ENCODE peak calls at places on chromosomes 6 and 20, in seven cellular contexts. E, X, B, G, H, Q and K are unnamed samples.

GRCh38 chr6:167827588-167828324 is 1.0 kb downstream of the AFDN start:
- DNase-seq in X (no peak), E (peak), G (no peak), Q (peak), B (peak), H (peak), K (peak)

GRCh38 chr6:155495011-155495768 is 39.6 kb upstream of the NOX3 start:
- DNase-seq in X (no peak), B (no peak), Q (peak), E (peak), H (peak), G (peak), K (no peak)

GRCh38 chr6:111187874-111188273 is 100.6 kb downstream of the SLC16A10 start:
- DNase-seq in H (no peak), Q (no peak), E (no peak), G (no peak), X (no peak), B (no peak), K (no peak)

GRCh38 chr6:142331075-142331551 is 29.3 kb downstream of the ADGRG6 start:
- DNase-seq in X (no peak), H (no peak), B (no peak), Q (no peak), G (peak), E (no peak), K (no peak)

GRCh38 chr6:113630365-113630737 is 226.8 kb upstream of the MARCKS start:
- DNase-seq in Q (no peak), G (peak), E (no peak), B (no peak), H (no peak), X (no peak), K (no peak)

GRCh38 chr20:62618622-62619529 is 23.4 kb upstream of the SLCO4A1 start:
- DNase-seq in X (peak), B (no peak), G (no peak), E (no peak), Q (no peak), H (no peak), K (no peak)

GRCh38 chr6:134247854-134248580 is 69.9 kb downstream of the SGK1 start:
- DNase-seq in B (no peak), H (no peak), Q (no peak), E (no peak), G (no peak), X (no peak), K (no peak)

GRCh38 chr6:14079433-14079832 is 38.1 kb upstream of the CD83 start:
- DNase-seq in X (no peak), Q (peak), B (no peak), H (peak), G (peak), E (no peak), K (peak)

GRCh38 chr6:57434944-57435343 is 117.5 kb downstream of the PRIM2 start:
- DNase-seq in E (no peak), G (no peak), B (no peak), X (no peak), Q (no peak), H (peak), K (no peak)

GRCh38 chr6:167102318-167102717 is 20.6 kb upstream of the CCR6 start:
- DNase-seq in Q (no peak), H (no peak), X (no peak), E (no peak), G (no peak), B (no peak), K (no peak)

GRCh38 chr6:19477563-19477962 is 359.6 kb upstream of the ID4 start:
- DNase-seq in B (no peak), G (no peak), Q (no peak), X (no peak), H (peak), E (no peak), K (no peak)

GRCh38 chr6:107713214-107713962 is 110.7 kb downstream of the SCML4 start:
- DNase-seq in G (no peak), E (no peak), H (no peak), Q (no peak), X (no peak), B (no peak), K (no peak)

GRCh38 chr6:143674466-143675114 is 3.2 kb upstream of the PHACTR2 start:
- DNase-seq in Q (no peak), G (no peak), H (no peak), B (no peak), E (no peak), X (no peak), K (no peak)

GRCh38 chr6:116326392-116326717 is 44.4 kb upstream of the DSE start:
- DNase-seq in E (no peak), B (no peak), H (no peak), X (no peak), Q (no peak), G (no peak), K (no peak)

GRCh38 chr6:106133040-106133439 is 46.9 kb downstream of the PRDM1 start:
- DNase-seq in H (no peak), E (no peak), Q (no peak), X (no peak), G (no peak), B (no peak), K (no peak)

GRCh38 chr6:95923518-95923917 is 92.3 kb upstream of the FUT9 start:
- DNase-seq in B (no peak), Q (peak), E (no peak), H (peak), X (no peak), G (no peak), K (peak)

GRCh38 chr20:5991623-5992441 is 41.4 kb downstream of the MCM8 start:
- DNase-seq in H (peak), X (no peak), Q (no peak), E (no peak), G (peak), B (no peak), K (no peak)

GRCh38 chr20:47318027-47318595 is 38.4 kb downstream of the ZMYND8 start:
- DNase-seq in Q (no peak), H (peak), X (peak), E (no peak), B (no peak), G (peak), K (peak)

GRCh38 chr6:35203680-35204079 is 10.1 kb upstream of the SCUBE3 start:
- DNase-seq in H (peak), E (no peak), X (no peak), Q (no peak), G (no peak), B (no peak), K (no peak)

GRCh38 chr20:22499475-22500174 is 84.7 kb downstream of the FOXA2 start:
- DNase-seq in H (no peak), B (no peak), G (no peak), E (no peak), Q (peak), X (no peak), K (no peak)

GRCh38 chr20:39013662-39014109 is 51.5 kb downstream of the DHX35 start:
- DNase-seq in X (no peak), B (no peak), H (no peak), Q (no peak), G (no peak), E (no peak), K (no peak)

GRCh38 chr20:60749804-60750602 is 502.1 kb upstream of the CDH4 start:
- DNase-seq in G (no peak), Q (no peak), X (no peak), H (no peak), E (no peak), B (no peak), K (no peak)

GRCh38 chr20:16434087-16434664 is 139.1 kb downstream of the KIF16B start:
- DNase-seq in G (peak), E (no peak), X (peak), B (no peak), Q (peak), H (peak), K (peak)

GRCh38 chr6:56223995-56224394 is 23.4 kb downstream of the COL21A1 start:
- DNase-seq in X (no peak), Q (no peak), G (peak), E (no peak), B (no peak), H (peak), K (peak)

GRCh38 chr6:170003027-170003426 is 251.6 kb downstream of the ERMARD start:
- DNase-seq in B (no peak), G (no peak), H (no peak), X (no peak), E (no peak), Q (no peak), K (no peak)

GRCh38 chr20:41072099-41072798 is 43.6 kb downstream of the TOP1 start:
- DNase-seq in G (peak), E (peak), B (no peak), X (no peak), H (peak), Q (no peak), K (peak)

GRCh38 chr20:63846128-63846771 is 15.0 kb upstream of the ABHD16B start:
- DNase-seq in Q (no peak), G (no peak), X (no peak), B (no peak), H (peak), E (peak), K (peak)

GRCh38 chr6:167119680-167120556 is 3.0 kb upstream of the CCR6 start:
- DNase-seq in Q (no peak), B (no peak), H (no peak), E (no peak), X (no peak), G (no peak), K (no peak)

GRCh38 chr6:24574809-24575208 is 71.2 kb downstream of the KIAA0319 start:
- DNase-seq in B (no peak), Q (no peak), X (peak), G (no peak), H (peak), E (no peak), K (no peak)

GRCh38 chr6:122372647-122373046 is 26.8 kb upstream of the HSF2 start:
- DNase-seq in H (no peak), E (no peak), G (no peak), X (no peak), B (no peak), Q (no peak), K (no peak)

GRCh38 chr6:167113047-167113446 is 9.8 kb upstream of the CCR6 start:
- DNase-seq in G (no peak), E (no peak), B (no peak), Q (no peak), X (no peak), H (no peak), K (no peak)

GRCh38 chr6:31116661-31117385 is 2.2 kb downstream of the PSORS1C1 start:
- DNase-seq in X (no peak), E (no peak), H (no peak), B (no peak), Q (no peak), G (peak), K (no peak)

GRCh38 chr20:5996765-5997164 is 46.3 kb downstream of the MCM8 start:
- DNase-seq in Q (no peak), E (no peak), H (peak), B (no peak), X (peak), G (no peak), K (no peak)

GRCh38 chr20:25285091-25285647 is 37.3 kb downstream of the PYGB start:
- DNase-seq in X (no peak), H (no peak), G (no peak), B (peak), E (peak), Q (peak), K (no peak)

GRCh38 chr6:135121426-135121825 is 59.7 kb upstream of the MYB start:
- DNase-seq in B (no peak), E (no peak), H (no peak), G (no peak), Q (no peak), X (no peak), K (no peak)

GRCh38 chr20:62921119-62921687 is 5.1 kb downstream of the DIDO1 start:
- DNase-seq in H (peak), X (peak), B (peak), G (peak), Q (peak), E (peak), K (peak)

GRCh38 chr20:21534453-21534852 is 20.6 kb upstream of the NKX2-2 start:
- DNase-seq in Q (peak), X (no peak), H (no peak), E (no peak), B (no peak), G (no peak), K (no peak)

DNA sequence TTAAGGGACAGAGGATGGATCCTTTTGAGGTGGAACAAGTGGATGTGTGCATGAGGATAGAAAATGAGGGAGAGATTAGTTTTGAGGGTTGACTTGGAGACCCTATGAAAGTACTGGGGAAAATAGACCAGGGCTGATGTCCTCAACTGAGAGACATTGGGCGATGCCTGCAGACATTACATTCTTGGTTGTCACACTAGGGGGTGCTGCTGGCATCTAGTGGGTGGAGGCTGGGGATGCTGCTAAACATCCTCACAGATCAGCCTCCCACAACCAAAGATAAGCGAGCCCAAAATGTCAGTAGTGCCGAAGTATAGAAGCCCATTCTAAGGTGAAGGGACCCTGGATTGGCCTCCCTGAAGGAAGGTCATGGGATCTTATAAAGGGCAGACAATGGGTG is 63.3 kb downstream of the MOCS1 start:
- DNase-seq in X (no peak), B (no peak), Q (no peak), G (no peak), E (no peak), H (no peak), K (no peak)
- TF ChIP-seq CTCF in X (no peak), B (no peak), Q (no peak), G (peak), E (no peak), H (no peak), K (no peak)

GRCh38 chr6:37575221-37575620 is 75.5 kb upstream of the CCDC167 start:
- DNase-seq in Q (no peak), X (no peak), G (no peak), E (no peak), H (no peak), B (no peak), K (no peak)

GRCh38 chr6:37569317-37569716 is 69.6 kb upstream of the CCDC167 start:
- DNase-seq in E (no peak), G (no peak), B (no peak), H (no peak), X (no peak), Q (no peak), K (no peak)

GRCh38 chr6:37572340-37572739 is 72.6 kb upstream of the CCDC167 start:
- DNase-seq in X (no peak), B (no peak), H (no peak), E (no peak), Q (no peak), G (no peak), K (no peak)

GRCh38 chr6:37569999-37570776 is 70.5 kb upstream of the CCDC167 start:
- DNase-seq in X (peak), G (no peak), B (no peak), H (no peak), E (no peak), Q (no peak), K (no peak)

GRCh38 chr6:37570801-37571200 is 71.1 kb upstream of the CCDC167 start:
- DNase-seq in G (no peak), E (no peak), Q (no peak), B (no peak), X (no peak), H (no peak), K (no peak)
- H3K27ac ChIP-seq in G (no peak), E (no peak), Q (no peak), B (no peak), X (no peak), H (no peak), K (no peak)

GRCh38 chr20:54042021-54042420 is 28.4 kb downstream of the BCAS1 start:
- DNase-seq in B (no peak), E (no peak), H (no peak), G (no peak), X (no peak), Q (no peak), K (no peak)

GRCh38 chr20:54041336-54041735 is 29.1 kb downstream of the BCAS1 start:
- DNase-seq in G (no peak), B (no peak), X (no peak), H (no peak), E (no peak), Q (no peak), K (no peak)

GRCh38 chr20:54044156-54044555 is 26.2 kb downstream of the BCAS1 start:
- DNase-seq in G (peak), X (no peak), E (no peak), B (no peak), Q (no peak), H (peak), K (no peak)

GRCh38 chr20:54040528-54040927 is 29.9 kb downstream of the BCAS1 start:
- DNase-seq in G (no peak), Q (no peak), H (no peak), B (no peak), E (no peak), X (no peak), K (no peak)

DNA sequence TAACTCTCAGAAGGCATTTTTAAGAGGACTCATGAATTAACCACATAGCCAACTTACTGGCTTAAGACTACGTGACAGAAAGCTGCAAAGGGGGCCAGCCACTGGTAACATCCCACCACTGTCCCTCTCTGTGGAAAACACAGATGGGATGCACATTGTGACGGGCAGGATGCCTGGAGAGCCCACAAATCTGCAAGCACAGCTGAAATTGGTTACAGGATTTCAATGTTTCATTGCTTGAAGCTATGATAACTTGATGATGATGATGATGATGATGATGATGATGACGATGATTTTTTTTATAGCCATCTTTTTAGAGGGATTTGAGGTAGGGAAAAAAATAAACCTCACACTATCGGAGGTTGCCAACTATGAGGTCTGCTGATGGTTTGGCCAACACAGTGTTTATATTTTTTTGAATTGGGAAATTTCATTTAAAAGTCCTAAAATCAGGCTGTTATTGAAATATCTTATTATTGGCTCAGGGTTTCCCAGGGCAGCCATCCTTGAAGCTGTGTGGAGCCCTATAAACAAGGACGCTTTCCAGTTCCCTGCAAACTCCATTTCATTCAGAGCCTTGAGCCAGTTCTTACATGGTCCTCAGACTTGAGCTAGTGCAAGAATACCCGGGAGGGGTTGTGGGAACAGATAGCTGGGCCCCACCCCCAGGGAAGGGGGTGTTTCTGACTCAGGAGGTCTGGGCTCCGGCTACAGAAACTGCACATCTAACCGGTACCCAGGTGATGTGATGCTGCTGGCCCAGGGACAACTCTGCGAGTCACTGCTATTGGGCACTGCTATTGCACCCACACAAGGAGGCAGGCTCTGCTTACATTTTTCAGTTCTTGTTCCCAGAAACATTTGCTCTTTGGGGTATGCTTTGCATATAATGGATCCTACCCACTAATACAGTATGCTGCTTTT is 27.1 kb downstream of the BCAS1 start:
- DNase-seq in Q (no peak), E (no peak), B (no peak), X (no peak), H (peak), G (no peak), K (no peak)
- TF ChIP-seq CTCF in Q (no peak), E (no peak), B (no peak), X (no peak), H (no peak), G (no peak), K (no peak)

GRCh38 chr6:112253505-112253841 is 894 bp downstream of the LAMA4 start:
- DNase-seq in B (no peak), G (no peak), Q (peak), H (peak), X (no peak), E (no peak), K (peak)
- H3K27ac ChIP-seq in B (no peak), G (peak), Q (peak), H (no peak), X (no peak), E (peak), K (peak)

GRCh38 chr20:37392441-37393195 is 46.7 kb downstream of the SRC start:
- DNase-seq in B (no peak), Q (no peak), G (no peak), E (no peak), X (peak), H (peak), K (no peak)
- TF ChIP-seq CTCF in B (no peak), Q (no peak), G (peak), E (no peak), X (peak), H (peak), K (no peak)

DNA sequence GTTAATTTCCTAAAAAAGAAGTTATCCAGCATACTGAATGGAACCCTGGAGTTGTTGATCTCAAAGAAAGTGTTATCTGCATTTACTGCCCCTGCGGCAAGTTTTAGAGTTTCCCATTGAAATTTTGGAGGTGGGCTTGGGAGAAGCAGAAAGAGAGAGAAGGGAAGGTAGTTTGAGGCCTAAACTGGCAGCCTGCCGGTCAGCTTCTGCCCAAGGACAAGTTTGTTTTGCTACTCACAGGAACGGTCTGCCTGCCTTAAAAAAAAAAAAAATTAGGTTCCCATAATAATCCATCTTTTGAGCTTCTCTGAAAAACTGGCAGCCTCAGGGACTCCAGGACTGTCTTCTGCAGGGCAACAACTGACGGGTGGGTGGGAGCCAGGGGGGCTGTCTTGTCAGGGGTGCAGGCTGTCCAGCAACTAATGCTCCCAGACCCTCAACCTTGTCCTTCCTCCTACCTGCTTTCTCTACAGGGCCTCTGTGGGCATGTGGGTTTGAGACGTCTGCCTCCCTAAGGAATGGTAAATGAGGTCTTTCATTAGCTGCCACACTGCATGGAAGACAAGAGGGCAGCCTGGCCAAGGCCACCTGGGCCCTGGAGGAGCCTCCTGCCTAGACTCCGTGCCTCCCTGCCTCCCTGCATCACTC is 176.1 kb upstream of the KCNG1 start:
- DNase-seq in G (no peak), B (no peak), X (no peak), Q (no peak), H (no peak), E (no peak), K (no peak)
- H3K27ac ChIP-seq in G (no peak), B (no peak), X (no peak), Q (no peak), H (no peak), E (no peak), K (no peak)

GRCh38 chr6:158999669-159000403 is at the start of gene RSPH3:
- DNase-seq in B (peak), H (peak), X (peak), Q (peak), G (peak), E (peak), K (peak)
- TF ChIP-seq CTCF in B (no peak), H (peak), X (no peak), Q (peak), G (peak), E (peak), K (peak)